ENCODE peak calls at places on chromosomes 4 and X, in four cellular contexts. A, H, V and O are unnamed samples. For H3K9me3, the result is how much of the 10 kb centered on the place peaks cover.

GRCh38 chr4:73729534-73730165 is 10.7 kb upstream of the CXCL8 start:
- DNase-seq in A (peak), H (peak), V (peak), O (no peak)

GRCh38 chrX:113551919-113552318 is 711.3 kb upstream of the AMOT start:
- DNase-seq in A (no peak), H (no peak), V (no peak), O (no peak)

GRCh38 chr4:91089194-91089593 is 962.0 kb downstream of the CCSER1 start:
- DNase-seq in A (no peak), H (no peak), V (no peak), O (no peak)

GRCh38 chr4:91997045-91997444 is 306.7 kb upstream of the GRID2 start:
- DNase-seq in A (no peak), H (no peak), V (no peak), O (no peak)

GRCh38 chrX:77426811-77427210 is 20.4 kb upstream of the FGF16 start:
- DNase-seq in A (no peak), H (no peak), V (no peak), O (no peak)

GRCh38 chr4:86935499-86935832 is 655 bp downstream of the AFF1 start:
- DNase-seq in A (no peak), H (peak), V (no peak), O (no peak)

GRCh38 chr4:139214039-139214534 is 37.1 kb upstream of the ELF2 start:
- DNase-seq in A (peak), H (peak), V (no peak), O (no peak)

GRCh38 chrX:1398431-1399340 is 6.8 kb upstream of the SLC25A6 start:
- DNase-seq in A (peak), H (no peak), V (peak), O (no peak)

GRCh38 chrX:38999967-39000745 is 198.9 kb downstream of the MID1IP1 start:
- DNase-seq in A (no peak), H (no peak), V (no peak), O (no peak)

GRCh38 chr4:103046416-103047290 is 27.1 kb upstream of the SLC9B1 start:
- DNase-seq in A (no peak), H (peak), V (no peak), O (peak)

GRCh38 chr4:8319731-8320385 is 50.3 kb downstream of the HTRA3 start:
- DNase-seq in A (peak), H (no peak), V (peak), O (no peak)

GRCh38 chr4:95155759-95156451 is 392.9 kb downstream of the UNC5C start:
- DNase-seq in A (no peak), H (no peak), V (no peak), O (no peak)

GRCh38 chr4:13325744-13326143 is 158.4 kb downstream of the RAB28 start:
- DNase-seq in A (no peak), H (no peak), V (no peak), O (no peak)

GRCh38 chr4:80500593-80500992 is 165.1 kb downstream of the CFAP299 start:
- DNase-seq in A (no peak), H (no peak), V (no peak), O (no peak)

GRCh38 chr4:166003811-166004210 is 130.8 kb downstream of the TLL1 start:
- DNase-seq in A (no peak), H (no peak), V (no peak), O (no peak)

DNA sequence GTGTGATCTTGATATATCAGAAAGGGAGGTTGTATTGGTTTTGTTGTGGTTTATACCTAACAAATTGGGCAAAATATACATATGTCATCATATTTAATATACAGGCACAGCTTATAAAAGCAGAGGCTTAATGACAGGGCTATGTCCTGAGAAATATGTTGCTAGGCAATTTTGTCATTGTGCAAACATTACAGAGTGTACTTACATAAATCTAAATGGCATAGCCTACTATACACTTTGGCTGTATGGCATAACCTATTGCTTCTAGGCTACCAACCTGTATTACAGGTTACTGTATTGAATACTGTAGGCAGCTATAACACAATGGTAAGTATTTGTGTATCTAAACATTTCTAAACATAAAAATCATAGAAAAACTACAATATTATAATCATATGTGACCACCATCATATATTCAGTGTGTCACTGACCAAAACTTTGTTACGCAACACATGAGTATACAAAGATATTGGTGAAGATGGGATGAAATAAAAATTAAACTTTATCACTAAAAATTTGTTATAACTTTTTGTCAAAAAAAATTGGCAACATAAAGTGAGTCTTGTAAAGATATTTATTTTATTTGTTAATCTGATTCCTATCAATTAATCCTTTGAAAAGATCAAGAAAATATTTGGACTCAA is 414.0 kb upstream of the HS3ST1 start:
- DNase-seq in A (no peak), H (no peak), V (no peak), O (no peak)
- H3K9me3 ChIP-seq in A (under half), H (under half), V (under half), O (under half)

DNA sequence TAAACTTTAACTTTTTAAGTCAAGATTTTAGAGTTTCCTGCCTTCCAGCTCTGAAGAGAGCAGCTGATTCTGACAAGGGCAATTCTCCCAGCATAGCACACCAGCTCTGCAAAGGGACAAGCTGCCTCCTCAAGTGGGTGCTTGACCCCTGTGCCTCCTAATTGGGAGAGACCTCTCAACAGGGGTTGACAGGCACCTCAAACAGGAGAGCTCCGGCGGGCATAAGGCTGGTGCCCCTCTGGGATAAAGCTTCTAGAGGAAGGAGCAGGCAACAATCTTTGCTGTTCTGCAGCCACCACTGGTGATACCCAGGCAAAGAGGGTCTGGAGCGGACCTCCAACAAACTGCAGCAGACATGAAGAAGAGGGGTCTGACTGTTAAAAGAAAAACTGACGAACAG is 872.9 kb upstream of the PCDH10 start:
- DNase-seq in A (no peak), H (no peak), V (peak), O (no peak)
- H3K9me3 ChIP-seq in A (under half), H (under half), V (under half), O (under half)

GRCh38 chrX:19410259-19410658 is 66.5 kb downstream of the PDHA1 start:
- DNase-seq in A (no peak), H (no peak), V (no peak), O (no peak)
- H3K9me3 ChIP-seq in A (under half), H (under half), V (under half), O (under half)

GRCh38 chrX:10117301-10117700 is 39.5 kb upstream of the CLCN4 start:
- DNase-seq in A (no peak), H (no peak), V (no peak), O (no peak)

GRCh38 chrX:10118530-10118929 is 38.2 kb upstream of the CLCN4 start:
- DNase-seq in A (no peak), H (no peak), V (no peak), O (no peak)

GRCh38 chrX:10115082-10115481 is 41.7 kb upstream of the CLCN4 start:
- DNase-seq in A (no peak), H (no peak), V (no peak), O (no peak)

GRCh38 chrX:10119399-10119990 is 37.3 kb upstream of the CLCN4 start:
- DNase-seq in A (no peak), H (peak), V (no peak), O (peak)

GRCh38 chrX:10117864-10118377 is 38.9 kb upstream of the CLCN4 start:
- DNase-seq in A (no peak), H (no peak), V (no peak), O (no peak)
- H3K9me3 ChIP-seq in A (under half), H (under half), V (under half), O (under half)

GRCh38 chr4:18815081-18815778 is 793.7 kb upstream of the LCORL start:
- DNase-seq in A (no peak), H (no peak), V (no peak), O (no peak)
- H3K9me3 ChIP-seq in A (under half), H (under half), V (under half), O (under half)

DNA sequence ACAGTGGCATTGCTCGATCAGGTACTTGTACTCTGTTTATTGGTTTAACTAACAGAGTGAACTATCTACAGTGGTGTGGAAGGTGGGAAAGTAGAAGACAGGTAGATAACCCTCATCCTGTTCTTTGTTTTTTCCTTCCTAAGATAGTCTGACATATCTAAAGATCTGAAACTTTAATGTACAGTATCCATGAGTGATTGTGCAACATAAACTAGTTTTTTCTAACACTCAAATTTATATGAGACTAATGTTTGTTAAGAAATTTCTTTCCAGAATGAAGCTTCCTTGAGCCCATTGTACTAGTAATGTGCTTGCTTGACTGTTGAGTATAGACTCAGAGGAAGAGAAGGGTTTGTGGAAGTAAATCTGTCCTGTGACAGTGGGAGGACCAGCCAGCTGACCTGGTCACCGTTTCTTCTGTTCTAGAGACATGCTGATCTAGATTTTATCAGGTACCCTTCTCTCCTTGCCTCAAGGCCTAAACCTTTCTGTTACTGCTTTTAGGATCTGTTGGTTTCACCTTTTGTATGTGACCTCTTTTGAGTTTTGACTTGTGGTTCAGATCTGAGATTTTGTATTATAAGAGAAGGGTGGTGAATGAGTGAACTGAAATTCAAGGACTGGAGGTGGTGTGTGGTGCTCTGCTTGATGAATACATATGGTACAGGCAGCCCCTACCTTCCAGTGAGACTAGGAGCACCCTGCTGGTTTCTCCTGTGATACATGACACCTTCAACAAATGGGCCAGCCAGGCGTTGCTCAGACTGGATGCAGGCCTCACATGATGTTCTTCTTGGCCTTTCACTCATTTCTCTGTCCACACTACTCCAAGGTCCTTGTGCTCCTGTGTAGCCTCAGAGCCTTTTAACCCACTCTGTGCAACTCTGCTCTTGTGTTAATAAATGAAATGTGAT is 66.9 kb downstream of the FNIP2 start:
- DNase-seq in A (peak), H (no peak), V (no peak), O (no peak)
- H3K9me3 ChIP-seq in A (under half), H (under half), V (under half), O (under half)

DNA sequence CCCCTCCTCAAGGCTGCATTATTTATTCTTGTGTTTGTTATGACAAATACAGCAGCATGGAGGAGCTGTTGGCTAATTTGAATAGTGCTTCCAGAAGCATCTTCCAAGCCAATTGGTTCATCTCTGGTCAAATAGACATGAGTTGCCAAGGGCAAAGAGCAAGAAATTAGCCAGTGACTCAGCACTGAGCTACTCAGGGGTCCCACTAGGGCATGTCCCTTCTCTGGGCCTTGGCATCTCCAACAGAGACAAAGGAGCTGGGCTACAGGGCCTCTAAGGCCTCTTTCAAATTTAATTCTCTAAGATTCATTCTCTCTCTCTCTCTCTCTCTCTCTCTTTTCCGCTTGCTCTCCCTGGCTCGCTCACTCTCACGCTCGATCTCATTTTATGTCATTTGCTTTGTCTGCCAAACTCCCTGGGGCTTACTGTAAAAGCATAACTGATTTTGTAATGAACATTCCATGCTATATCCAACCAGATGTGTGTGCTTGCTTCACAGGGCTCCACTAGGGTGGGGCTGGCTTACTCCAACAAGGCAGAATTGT is 86.7 kb upstream of the MAGEA4 start:
- DNase-seq in A (no peak), H (peak), V (no peak), O (no peak)
- H3K9me3 ChIP-seq in A (under half), H (under half), V (under half), O (under half)

DNA sequence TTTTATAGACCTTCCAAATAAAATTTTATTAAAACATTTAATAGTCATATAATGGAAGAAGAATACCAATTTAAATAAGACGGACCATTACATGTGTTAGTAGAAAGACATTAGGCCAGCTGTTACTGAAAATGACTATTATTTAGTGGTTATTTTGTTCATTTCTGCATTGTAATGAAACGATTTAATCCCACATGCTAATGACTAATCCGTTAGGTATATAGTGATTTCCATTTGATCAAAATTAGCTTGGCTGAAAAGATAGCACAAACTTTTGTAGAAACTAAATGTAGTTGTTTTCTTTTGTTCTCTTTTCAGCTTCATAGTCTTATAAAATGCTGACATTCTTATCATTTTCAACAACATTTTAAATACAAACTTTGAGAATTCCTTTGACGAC is 556.1 kb upstream of the TENM3 start:
- DNase-seq in A (no peak), H (no peak), V (no peak), O (no peak)
- H3K9me3 ChIP-seq in A (under half), H (under half), V (under half), O (under half)

DNA sequence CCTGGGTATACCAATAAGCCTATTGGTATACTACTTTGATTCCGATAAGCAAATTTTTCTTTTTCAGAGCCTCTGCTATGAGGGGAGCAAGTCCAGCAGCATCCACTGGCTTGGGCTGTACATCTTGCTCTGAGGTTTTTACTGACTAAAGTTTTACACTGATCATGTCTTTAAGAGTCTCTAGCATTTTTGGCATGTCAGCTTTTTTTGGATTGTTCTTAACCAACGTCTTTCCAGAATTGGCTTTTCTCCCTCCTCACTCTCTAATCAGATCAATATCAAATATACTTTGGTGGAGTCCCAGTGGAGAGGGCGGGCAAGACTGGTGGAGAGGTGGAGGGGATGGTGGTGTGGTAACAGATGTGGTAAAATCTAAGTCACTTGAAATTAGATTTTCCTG is 196.8 kb downstream of the HEPH start:
- DNase-seq in A (no peak), H (no peak), V (no peak), O (no peak)
- H3K9me3 ChIP-seq in A (under half), H (under half), V (under half), O (under half)